ENCODE peak calls at places on chromosomes 12 and 14, in six cellular contexts. W, Z, E, A, O and L are unnamed samples.

GRCh38 chr12:75699728-75700496 is 188.5 kb upstream of the KRR1 start:
- DNase-seq in W (no peak), Z (no peak), E (peak; percentile 48), A (peak; percentile 51), O (no peak), L (no peak)

GRCh38 chr14:90275820-90276219 is 19.5 kb downstream of the PSMC1 start:
- DNase-seq in W (no peak), Z (no peak), E (no peak), A (no peak), O (no peak), L (no peak)

GRCh38 chr12:115752151-115752550 is 525.3 kb downstream of the MED13L start:
- DNase-seq in W (no peak), Z (no peak), E (peak; percentile 46), A (peak; percentile 20), O (no peak), L (no peak)

GRCh38 chr14:101972126-101972785 is 7.9 kb downstream of the DYNC1H1 start:
- DNase-seq in W (no peak), Z (no peak), E (peak; percentile 99), A (peak; percentile 100), O (no peak), L (peak; percentile 35)

GRCh38 chr14:28895389-28895788 is 128.8 kb downstream of the FOXG1 start:
- DNase-seq in W (no peak), Z (no peak), E (no peak), A (no peak), O (no peak), L (no peak)

GRCh38 chr12:91139981-91140659 is 28.8 kb upstream of the LUM start:
- DNase-seq in W (no peak), Z (no peak), E (peak; percentile 94), A (peak; percentile 90), O (no peak), L (no peak)

GRCh38 chr12:21502164-21502496 is 541 bp downstream of the GOLT1B start:
- DNase-seq in W (no peak), Z (peak; percentile 30), E (peak; percentile 75), A (peak; percentile 79), O (peak; percentile 71), L (no peak)

GRCh38 chr14:68976160-68977067 is 2.7 kb downstream of the ACTN1 start:
- DNase-seq in W (no peak), Z (no peak), E (peak; percentile 72), A (peak; percentile 69), O (peak; percentile 85), L (no peak)

GRCh38 chr12:95788637-95789036 is 1.9 kb downstream of the NTN4 start:
- DNase-seq in W (no peak), Z (no peak), E (peak; percentile 68), A (peak; percentile 62), O (no peak), L (no peak)

GRCh38 chr14:77885363-77885762 is 85.5 kb downstream of the ADCK1 start:
- DNase-seq in W (no peak), Z (no peak), E (no peak), A (no peak), O (no peak), L (no peak)

GRCh38 chr12:104345234-104346066 is 41.9 kb downstream of the EID3 start:
- DNase-seq in W (no peak), Z (no peak), E (no peak), A (peak; percentile 56), O (no peak), L (no peak)

GRCh38 chr12:85805654-85806053 is 30.6 kb downstream of the RASSF9 start:
- DNase-seq in W (no peak), Z (no peak), E (no peak), A (peak; percentile 89), O (no peak), L (no peak)

GRCh38 chr12:122893208-122894151 is 2.4 kb downstream of the VPS37B start:
- DNase-seq in W (no peak), Z (peak; percentile 59), E (no peak), A (no peak), O (no peak), L (no peak)
- H3K9ac ChIP-seq in W (no peak overlapping the region), Z (peak overlapping the region; percentile 100), E (no peak overlapping the region), A (peak overlapping the region; percentile 96), O (peak overlapping the region; percentile 8), L (no peak overlapping the region)

DNA sequence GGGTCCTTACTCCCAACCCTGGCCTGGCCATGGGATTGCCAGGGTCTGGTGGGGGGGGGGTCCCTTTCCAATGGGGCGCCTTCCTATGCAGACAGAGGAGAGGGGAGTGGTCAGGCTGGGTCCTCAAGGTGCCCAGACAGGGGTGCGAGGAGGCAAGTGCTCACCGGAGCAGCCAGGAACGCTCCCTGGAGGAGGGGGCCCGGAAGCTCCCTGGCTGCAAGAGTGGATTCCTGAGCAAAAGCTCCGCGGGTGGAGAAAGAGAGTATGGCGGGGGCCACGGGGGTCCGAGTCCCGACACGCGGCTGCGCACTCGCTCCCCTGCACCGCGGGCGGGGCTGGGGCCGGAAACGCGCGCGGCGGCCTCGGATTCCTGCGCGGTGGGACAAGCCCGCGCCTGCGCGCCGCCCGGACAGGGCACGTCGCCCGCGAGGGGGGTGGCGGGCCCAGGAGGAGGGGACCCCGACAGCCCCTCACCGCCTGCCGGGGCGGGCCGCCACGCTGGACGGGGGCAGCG is 27.7 kb upstream of the GPR132 start:
- DNase-seq in W (peak; percentile 67), Z (no peak), E (peak; percentile 80), A (peak; percentile 82), O (peak; percentile 92), L (no peak)
- H3K4me1 ChIP-seq in W (peaks cover 13% of the 10 kb centered on the region), Z (no peaks in the 10 kb centered on the region), E (peaks cover 24% of the 10 kb centered on the region), A (peaks cover 31% of the 10 kb centered on the region), O (peaks cover 42% of the 10 kb centered on the region), L (peaks cover 33% of the 10 kb centered on the region)

GRCh38 chr12:78804262-78804661 is 60.3 kb upstream of the SYT1 start:
- DNase-seq in W (no peak), Z (no peak), E (no peak), A (no peak), O (peak; percentile 58), L (no peak)
- H3K9ac ChIP-seq in W (no peak overlapping the region), Z (no peak overlapping the region), E (no peak overlapping the region), A (no peak overlapping the region), O (no peak overlapping the region), L (no peak overlapping the region)

GRCh38 chr12:124749725-124750124 is 113.9 kb downstream of the SCARB1 start:
- DNase-seq in W (no peak), Z (no peak), E (no peak), A (no peak), O (no peak), L (no peak)

GRCh38 chr12:124746649-124747425 is 116.8 kb downstream of the SCARB1 start:
- DNase-seq in W (no peak), Z (no peak), E (no peak), A (no peak), O (no peak), L (no peak)

GRCh38 chr12:124745468-124745890 is 118.2 kb downstream of the SCARB1 start:
- DNase-seq in W (no peak), Z (no peak), E (no peak), A (no peak), O (no peak), L (no peak)

GRCh38 chr12:124745891-124746570 is 117.6 kb downstream of the SCARB1 start:
- DNase-seq in W (peak; percentile 94), Z (no peak), E (peak; percentile 97), A (peak; percentile 97), O (peak; percentile 98), L (peak; percentile 93)

GRCh38 chr12:124747426-124748161 is 116.1 kb downstream of the SCARB1 start:
- DNase-seq in W (no peak), Z (no peak), E (peak; percentile 77), A (peak; percentile 94), O (no peak), L (no peak)
- H3K4me1 ChIP-seq in W (no peaks in the 10 kb centered on the region), Z (no peaks in the 10 kb centered on the region), E (peaks cover 33% of the 10 kb centered on the region), A (peaks cover 29% of the 10 kb centered on the region), O (peaks cover 33% of the 10 kb centered on the region), L (peaks cover 35% of the 10 kb centered on the region)

GRCh38 chr12:49963976-49964815 is 2.5 kb downstream of the AQP5 start:
- DNase-seq in W (no peak), Z (no peak), E (no peak), A (no peak), O (peak; percentile 55), L (no peak)
- H3K9ac ChIP-seq in W (no peak overlapping the region), Z (no peak overlapping the region), E (no peak overlapping the region), A (no peak overlapping the region), O (no peak overlapping the region), L (no peak overlapping the region)

GRCh38 chr14:20608383-20609095 is 17.4 kb upstream of the RNASE12 start:
- DNase-seq in W (no peak), Z (no peak), E (no peak), A (no peak), O (no peak), L (no peak)

GRCh38 chr14:20611277-20611676 is 20.1 kb upstream of the RNASE12 start:
- DNase-seq in W (no peak), Z (no peak), E (no peak), A (no peak), O (no peak), L (no peak)

GRCh38 chr14:20610002-20610765 is 19.0 kb upstream of the RNASE12 start:
- DNase-seq in W (peak; percentile 80), Z (peak; percentile 41), E (peak; percentile 80), A (peak; percentile 78), O (peak; percentile 88), L (no peak)

GRCh38 chr14:20607617-20608016 is 16.4 kb upstream of the RNASE12 start:
- DNase-seq in W (no peak), Z (no peak), E (no peak), A (no peak), O (no peak), L (no peak)

DNA sequence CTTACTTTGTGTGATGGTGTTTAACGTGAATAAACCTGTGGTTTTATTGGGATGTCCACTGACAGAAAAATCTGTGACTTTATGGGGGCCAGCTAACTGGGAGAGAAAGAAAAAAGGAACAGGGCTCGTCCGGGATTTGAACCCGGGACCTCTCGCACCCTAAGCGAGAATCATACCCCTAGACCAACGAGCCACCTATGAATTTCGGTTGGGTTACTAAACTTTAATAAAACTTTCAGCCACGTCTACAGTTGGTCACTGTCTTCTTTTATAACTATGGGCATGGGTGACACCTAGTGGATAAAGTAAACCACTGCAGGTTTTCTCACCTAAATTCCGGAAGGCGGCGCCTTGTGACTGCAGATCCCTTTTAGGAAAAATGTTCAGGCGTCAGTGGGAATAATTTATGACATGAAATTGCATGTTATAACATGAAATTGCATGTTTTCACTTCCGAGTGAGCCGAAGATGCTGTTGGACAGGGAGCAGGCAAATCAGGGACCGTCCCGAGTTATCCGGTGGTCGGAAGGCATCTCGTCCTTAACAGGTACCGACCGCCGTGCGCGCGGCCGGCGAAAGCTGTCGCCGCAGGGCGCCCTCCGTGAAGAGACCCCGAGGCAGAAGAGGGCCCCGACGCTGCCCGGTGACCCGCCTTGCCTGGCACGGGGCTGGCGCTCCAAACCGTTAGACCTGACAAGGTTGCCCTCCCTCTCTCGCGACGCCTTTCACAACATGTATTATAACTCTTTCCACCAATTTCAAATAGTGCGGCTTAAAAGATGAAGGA is 18.2 kb upstream of the RNASE12 start:
- DNase-seq in W (peak; percentile 92), Z (peak; percentile 76), E (peak; percentile 96), A (peak; percentile 92), O (peak; percentile 85), L (no peak)
- H3K4me1 ChIP-seq in W (no peaks in the 10 kb centered on the region), Z (no peaks in the 10 kb centered on the region), E (peaks cover 9% of the 10 kb centered on the region), A (peaks cover 8% of the 10 kb centered on the region), O (peaks cover 6% of the 10 kb centered on the region), L (peaks cover 2% of the 10 kb centered on the region)